ENCODE peak calls at places on chromosome 22, in five cellular contexts. One of them, this sample, is unnamed.

GRCh38 chr22:33129621-33130020 is 71.4 kb upstream of the SYN3 start:
- DNase-seq in HepG2: no peak
- DNase-seq in SK-N-SH: no peak
- DNase-seq in Panc1: no peak
- DNase-seq in GM12878: no peak
- DNase-seq in this sample: no peak

GRCh38 chr22:42929838-42930155 is 72.7 kb upstream of the ARFGAP3 start:
- DNase-seq in HepG2: no peak
- DNase-seq in SK-N-SH: no peak
- DNase-seq in Panc1: no peak
- DNase-seq in GM12878: no peak
- DNase-seq in this sample: no peak

GRCh38 chr22:40235418-40235817 is 57.7 kb downstream of the TNRC6B start:
- DNase-seq in HepG2: no peak
- DNase-seq in SK-N-SH: no peak
- DNase-seq in Panc1: no peak
- DNase-seq in GM12878: no peak
- DNase-seq in this sample: no peak

GRCh38 chr22:31676700-31677099 is 14.7 kb upstream of the PISD start:
- DNase-seq in HepG2: no peak
- DNase-seq in SK-N-SH: peak; percentile 94
- DNase-seq in Panc1: no peak
- DNase-seq in GM12878: peak; percentile 66
- DNase-seq in this sample: peak; percentile 98

GRCh38 chr22:24977370-24978230 is 25.1 kb downstream of the KIAA1671 start:
- DNase-seq in HepG2: no peak
- DNase-seq in SK-N-SH: no peak
- DNase-seq in Panc1: no peak
- DNase-seq in GM12878: no peak
- DNase-seq in this sample: no peak

GRCh38 chr22:21713428-21714058 is 22.1 kb downstream of the YPEL1 start:
- DNase-seq in HepG2: no peak
- DNase-seq in SK-N-SH: no peak
- DNase-seq in Panc1: no peak
- DNase-seq in GM12878: peak; percentile 25
- DNase-seq in this sample: no peak

GRCh38 chr22:49408102-49408836 is 419.4 kb downstream of the BRD1 start:
- DNase-seq in HepG2: no peak
- DNase-seq in SK-N-SH: no peak
- DNase-seq in Panc1: no peak
- DNase-seq in GM12878: no peak
- DNase-seq in this sample: no peak

GRCh38 chr22:30947163-30947820 is 21.3 kb downstream of the MORC2 start:
- DNase-seq in HepG2: no peak
- DNase-seq in SK-N-SH: no peak
- DNase-seq in Panc1: no peak
- DNase-seq in GM12878: no peak
- DNase-seq in this sample: no peak

GRCh38 chr22:33476206-33476605 is 418.0 kb upstream of the SYN3 start:
- DNase-seq in HepG2: peak; percentile 58
- DNase-seq in SK-N-SH: no peak
- DNase-seq in Panc1: no peak
- DNase-seq in GM12878: no peak
- DNase-seq in this sample: peak; percentile 36

GRCh38 chr22:24188705-24189248 is 7.5 kb downstream of the SUSD2 start:
- DNase-seq in HepG2: no peak
- DNase-seq in SK-N-SH: peak; percentile 24
- DNase-seq in Panc1: no peak
- DNase-seq in GM12878: no peak
- DNase-seq in this sample: no peak

GRCh38 chr22:27238935-27239510 is 562.5 kb downstream of the MN1 start:
- DNase-seq in HepG2: no peak
- DNase-seq in SK-N-SH: peak; percentile 87
- DNase-seq in Panc1: no peak
- DNase-seq in GM12878: no peak
- DNase-seq in this sample: no peak

GRCh38 chr22:44680481-44680894 is 21.5 kb upstream of the PRR5 start:
- DNase-seq in HepG2: no peak
- DNase-seq in SK-N-SH: peak; percentile 75
- DNase-seq in Panc1: no peak
- DNase-seq in GM12878: no peak
- DNase-seq in this sample: no peak

GRCh38 chr22:44678980-44679647 is 22.9 kb upstream of the PRR5 start:
- DNase-seq in HepG2: no peak
- DNase-seq in SK-N-SH: no peak
- DNase-seq in Panc1: no peak
- DNase-seq in GM12878: no peak
- DNase-seq in this sample: no peak

GRCh38 chr22:44677299-44678244 is 24.4 kb upstream of the PRR5 start:
- DNase-seq in HepG2: no peak
- DNase-seq in SK-N-SH: no peak
- DNase-seq in Panc1: no peak
- DNase-seq in GM12878: no peak
- DNase-seq in this sample: no peak

GRCh38 chr22:44678245-44678979 is 23.6 kb upstream of the PRR5 start:
- DNase-seq in HepG2: no peak
- DNase-seq in SK-N-SH: no peak
- DNase-seq in Panc1: no peak
- DNase-seq in GM12878: no peak
- DNase-seq in this sample: no peak

DNA sequence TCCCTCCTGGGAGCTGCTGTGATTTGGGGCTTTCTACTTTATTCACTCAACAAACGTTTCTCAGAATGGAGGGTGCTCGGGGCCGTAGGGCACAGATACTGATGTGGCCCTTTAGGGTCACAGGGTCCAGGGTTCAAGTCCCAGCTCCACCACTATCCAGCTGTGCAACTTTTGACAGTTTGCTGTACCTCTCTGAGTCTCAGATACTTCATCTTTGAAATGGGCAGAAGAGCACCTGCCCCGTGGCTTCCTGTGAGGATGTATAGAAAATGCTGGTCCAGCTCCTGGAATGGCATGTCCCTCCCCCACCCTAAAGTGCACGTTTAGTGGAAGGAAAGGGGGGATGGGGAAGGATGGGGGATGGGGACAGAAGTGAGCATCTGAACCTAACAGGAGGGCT is 21.9 kb upstream of the PRR5 start:
- DNase-seq in HepG2: no peak
- DNase-seq in SK-N-SH: no peak
- DNase-seq in Panc1: no peak
- DNase-seq in GM12878: no peak
- DNase-seq in this sample: no peak
- TF ChIP-seq POLR2AphosphoS5 in HepG2: no peak
- TF ChIP-seq POLR2AphosphoS5 in SK-N-SH: no peak
- TF ChIP-seq POLR2AphosphoS5 in Panc1: no peak
- TF ChIP-seq POLR2AphosphoS5 in GM12878: no peak
- TF ChIP-seq POLR2AphosphoS5 in this sample: no peak

DNA sequence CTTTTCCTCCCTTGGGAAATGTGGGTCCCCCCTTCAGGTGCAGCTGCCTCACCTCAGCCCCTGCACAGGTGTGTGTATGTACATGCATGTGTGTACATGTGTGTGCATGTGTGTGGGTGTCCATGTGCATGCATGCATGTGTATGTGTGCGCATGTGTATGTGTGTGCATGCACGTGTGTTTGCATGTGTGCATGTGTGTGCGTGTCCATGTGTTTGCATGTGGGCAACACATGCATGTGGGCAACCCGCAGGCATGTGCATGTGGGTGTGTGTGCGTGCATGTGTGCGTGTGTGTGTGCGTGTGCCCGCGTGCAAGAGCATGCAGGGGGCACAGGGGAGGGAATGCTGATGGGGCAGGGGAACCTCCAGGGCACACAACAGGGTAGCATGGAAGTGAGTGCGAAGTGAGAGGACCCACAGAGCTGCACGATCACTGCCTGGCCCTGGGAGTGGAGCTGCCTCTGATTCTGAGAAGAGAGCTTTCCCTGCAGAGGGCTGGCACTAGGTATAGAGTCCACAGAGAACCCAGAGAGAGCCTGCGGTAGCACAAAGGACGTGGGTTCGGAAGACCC is 14.6 kb upstream of the BAIAP2L2 start:
- DNase-seq in HepG2: no peak
- DNase-seq in SK-N-SH: no peak
- DNase-seq in Panc1: no peak
- DNase-seq in GM12878: no peak
- DNase-seq in this sample: no peak
- H3K4me3 ChIP-seq in HepG2: no peak overlapping the region
- H3K4me3 ChIP-seq in SK-N-SH: no peak overlapping the region
- H3K4me3 ChIP-seq in Panc1: no peak overlapping the region
- H3K4me3 ChIP-seq in GM12878: no peak overlapping the region
- H3K4me3 ChIP-seq in this sample: no peak overlapping the region

DNA sequence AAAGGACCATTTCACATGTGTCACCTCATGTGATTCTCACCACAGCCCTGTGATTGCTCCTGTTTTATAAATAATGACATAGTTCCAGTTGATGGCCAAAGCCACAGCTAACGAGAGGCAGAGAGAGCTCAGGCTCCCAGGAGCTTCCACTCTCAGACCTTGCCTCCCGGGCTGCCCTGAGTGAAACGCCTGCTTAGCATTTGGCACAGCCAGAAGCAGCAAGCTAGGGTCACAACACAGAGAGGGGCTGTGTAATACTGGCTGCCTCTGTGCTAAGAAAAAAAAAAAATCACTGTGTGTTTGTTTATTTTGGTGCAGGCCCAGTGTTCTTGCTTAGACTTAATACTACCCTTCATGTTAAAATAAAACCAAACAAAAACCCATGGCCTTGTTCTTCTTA is 5.8 kb downstream of the TMEM121B start:
- DNase-seq in HepG2: no peak
- DNase-seq in SK-N-SH: no peak
- DNase-seq in Panc1: no peak
- DNase-seq in GM12878: no peak
- DNase-seq in this sample: no peak
- TF ChIP-seq REST in HepG2: no peak
- TF ChIP-seq REST in SK-N-SH: no peak
- TF ChIP-seq REST in Panc1: no peak
- TF ChIP-seq REST in GM12878: no peak
- TF ChIP-seq REST in this sample: no peak

GRCh38 chr22:46148885-46149492 is 1.3 kb upstream of the PPARA start:
- DNase-seq in HepG2: no peak
- DNase-seq in SK-N-SH: no peak
- DNase-seq in Panc1: no peak
- DNase-seq in GM12878: no peak
- DNase-seq in this sample: no peak

GRCh38 chr22:46149493-46149997 is 781 bp upstream of the PPARA start:
- DNase-seq in HepG2: no peak
- DNase-seq in SK-N-SH: no peak
- DNase-seq in Panc1: no peak
- DNase-seq in GM12878: no peak
- DNase-seq in this sample: peak; percentile 75

GRCh38 chr22:46150615-46151423 is 493 bp downstream of the PPARA start:
- DNase-seq in HepG2: no peak
- DNase-seq in SK-N-SH: peak; percentile 97
- DNase-seq in Panc1: no peak
- DNase-seq in GM12878: no peak
- DNase-seq in this sample: peak; percentile 39

GRCh38 chr22:46148336-46148735 is 2.0 kb upstream of the PPARA start:
- DNase-seq in HepG2: no peak
- DNase-seq in SK-N-SH: no peak
- DNase-seq in Panc1: no peak
- DNase-seq in GM12878: no peak
- DNase-seq in this sample: no peak

DNA sequence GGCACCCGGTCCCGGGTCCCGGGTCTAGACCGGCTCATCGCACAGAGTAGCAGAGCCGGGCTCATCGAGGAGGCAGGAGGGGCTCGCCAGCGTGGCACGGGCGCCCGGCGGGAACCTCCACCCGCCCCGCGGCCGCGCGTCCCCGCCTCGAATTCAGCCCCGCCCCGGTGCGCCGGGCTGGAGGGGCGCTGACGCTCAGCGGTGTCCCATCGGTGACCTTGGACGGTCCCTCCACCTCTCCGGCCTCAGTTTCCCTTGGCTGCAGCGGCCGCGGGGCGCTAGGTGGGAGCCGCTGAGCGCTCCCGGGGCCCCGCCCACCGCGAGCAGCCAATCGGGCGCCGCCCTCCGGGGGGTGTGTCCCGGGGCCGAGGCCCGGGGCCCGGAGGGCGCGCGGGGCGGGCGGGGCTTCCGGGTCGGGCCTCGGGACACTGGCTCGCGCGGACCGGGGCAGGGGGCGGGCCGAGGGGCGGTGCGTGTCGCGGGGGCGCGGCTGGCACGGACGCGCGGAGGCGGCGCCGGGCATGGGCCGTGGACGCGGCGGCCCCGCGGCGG is at the start of gene PPARA:
- DNase-seq in HepG2: peak; percentile 46
- DNase-seq in SK-N-SH: peak; percentile 100
- DNase-seq in Panc1: no peak
- DNase-seq in GM12878: no peak
- DNase-seq in this sample: peak; percentile 75
- TF ChIP-seq POLR2AphosphoS5 in HepG2: no peak
- TF ChIP-seq POLR2AphosphoS5 in SK-N-SH: no peak
- TF ChIP-seq POLR2AphosphoS5 in Panc1: no peak
- TF ChIP-seq POLR2AphosphoS5 in GM12878: no peak
- TF ChIP-seq POLR2AphosphoS5 in this sample: peak; percentile 44

GRCh38 chr22:48322907-48323306 is 1504.8 kb downstream of the BRD1 start:
- DNase-seq in HepG2: no peak
- DNase-seq in SK-N-SH: no peak
- DNase-seq in Panc1: no peak
- DNase-seq in GM12878: no peak
- DNase-seq in this sample: no peak

GRCh38 chr22:48321986-48322545 is 1505.6 kb downstream of the BRD1 start:
- DNase-seq in HepG2: no peak
- DNase-seq in SK-N-SH: no peak
- DNase-seq in Panc1: no peak
- DNase-seq in GM12878: no peak
- DNase-seq in this sample: no peak

GRCh38 chr22:48320048-48320655 is 1507.5 kb downstream of the BRD1 start:
- DNase-seq in HepG2: no peak
- DNase-seq in SK-N-SH: no peak
- DNase-seq in Panc1: no peak
- DNase-seq in GM12878: no peak
- DNase-seq in this sample: no peak

GRCh38 chr22:48319321-48320047 is 1508.2 kb downstream of the BRD1 start:
- DNase-seq in HepG2: no peak
- DNase-seq in SK-N-SH: no peak
- DNase-seq in Panc1: no peak
- DNase-seq in GM12878: no peak
- DNase-seq in this sample: no peak

GRCh38 chr22:48320671-48321515 is 1506.8 kb downstream of the BRD1 start:
- DNase-seq in HepG2: no peak
- DNase-seq in SK-N-SH: no peak
- DNase-seq in Panc1: no peak
- DNase-seq in GM12878: no peak
- DNase-seq in this sample: no peak
- H3K4me3 ChIP-seq in HepG2: no peak overlapping the region
- H3K4me3 ChIP-seq in SK-N-SH: no peak overlapping the region
- H3K4me3 ChIP-seq in Panc1: no peak overlapping the region
- H3K4me3 ChIP-seq in GM12878: no peak overlapping the region
- H3K4me3 ChIP-seq in this sample: no peak overlapping the region

This sample was measured in GM23338.